ENCODE peak calls at places on chromosomes 7 and 10, in five cellular contexts. H is choroid plexus epithelial cell, O is kidney glomerular epithelial cell, V is cardiac muscle cell, K is cardiac fibroblast. N is an unnamed sample.

GRCh38 chr7:68537228-68538071 is 1060.8 kb upstream of the AUTS2 start:
- DNase-seq in K (no peak), V (no peak), O (no peak), H (no peak), N (no peak)

GRCh38 chr10:125025341-125025740 is 83.4 kb downstream of the ZRANB1 start:
- DNase-seq in H (peak; percentile 70), V (no peak), K (no peak), O (no peak), N (no peak)

GRCh38 chr7:14747701-14748100 is 154.8 kb downstream of the DGKB start:
- DNase-seq in K (peak; percentile 68), O (no peak), H (peak; percentile 41), V (peak; percentile 68), N (no peak)

GRCh38 chr7:50665403-50666123 is 100.4 kb upstream of the DDC start:
- DNase-seq in H (peak; percentile 48), K (peak; percentile 27), V (peak; percentile 25), O (no peak), N (no peak)

GRCh38 chr10:88992945-88993537 is 2.4 kb downstream of the FAS start:
- DNase-seq in O (peak; percentile 36), H (peak; percentile 54), K (peak; percentile 63), V (peak; percentile 44), N (peak; percentile 24)

GRCh38 chr7:84479059-84479458 is 284.5 kb upstream of the SEMA3A start:
- DNase-seq in O (no peak), K (no peak), V (no peak), H (no peak), N (no peak)

GRCh38 chr7:149306854-149307253 is 44.9 kb downstream of the ZNF783 start:
- DNase-seq in O (no peak), H (no peak), K (no peak), V (no peak), N (no peak)

GRCh38 chr7:37690206-37690605 is 6.6 kb downstream of the GPR141 start:
- DNase-seq in H (no peak), V (no peak), O (no peak), K (no peak), N (no peak)

GRCh38 chr10:59240581-59241183 is 64.2 kb downstream of the PHYHIPL start:
- DNase-seq in H (peak; percentile 70), O (peak; percentile 56), V (peak; percentile 67), K (peak; percentile 70), N (peak; percentile 44)

GRCh38 chr10:29861811-29862505 is 197.4 kb downstream of the JCAD start:
- DNase-seq in V (no peak), O (peak; percentile 63), H (no peak), K (no peak), N (peak; percentile 72)

GRCh38 chr10:95543459-95543858 is 17.7 kb downstream of the SORBS1 start:
- DNase-seq in V (no peak), O (no peak), K (no peak), H (no peak), N (no peak)

GRCh38 chr10:123502983-123503382 is 163.2 kb upstream of the GPR26 start:
- DNase-seq in O (no peak), K (no peak), H (no peak), V (no peak), N (no peak)

GRCh38 chr7:132770055-132770454 is 193.8 kb upstream of the PLXNA4 start:
- DNase-seq in K (no peak), O (no peak), V (no peak), H (no peak), N (no peak)

GRCh38 chr10:77421576-77421975 is 216.0 kb downstream of the KCNMA1 start:
- DNase-seq in V (no peak), O (no peak), K (no peak), H (no peak), N (no peak)

GRCh38 chr7:134766779-134767566 is 12.5 kb upstream of the CALD1 start:
- DNase-seq in K (peak; percentile 53), V (peak; percentile 60), H (peak; percentile 86), O (peak; percentile 51), N (peak; percentile 25)

GRCh38 chr7:101121996-101122932 is 4.6 kb upstream of the SERPINE1 start:
- DNase-seq in V (peak; percentile 99), K (peak; percentile 99), H (peak; percentile 94), O (peak; percentile 96), N (peak; percentile 91)

GRCh38 chr7:100847360-100847759 is 5.2 kb upstream of the SLC12A9 start:
- DNase-seq in H (no peak), K (no peak), V (no peak), O (no peak), N (no peak)

GRCh38 chr10:75210193-75211006 is at the start of gene VDAC2:
- DNase-seq in V (peak; percentile 93), O (peak; percentile 81), K (peak; percentile 93), H (peak; percentile 86), N (peak; percentile 99)

GRCh38 chr7:36473454-36474282 is 84.0 kb downstream of the ANLN start:
- DNase-seq in V (peak; percentile 48), H (peak; percentile 35), K (peak; percentile 24), O (no peak), N (peak; percentile 26)

GRCh38 chr7:69349291-69349690 is 249.0 kb upstream of the AUTS2 start:
- DNase-seq in H (no peak), V (no peak), O (no peak), K (no peak), N (no peak)

GRCh38 chr7:144709066-144709465 is 126.8 kb downstream of the TPK1 start:
- DNase-seq in K (no peak), H (no peak), O (no peak), V (no peak), N (no peak)

GRCh38 chr10:88120599-88121333 is 257.3 kb downstream of the PTEN start:
- DNase-seq in K (peak; percentile 10), H (no peak), O (no peak), V (no peak), N (no peak)

GRCh38 chr7:32161708-32162107 is 91.5 kb upstream of the PDE1C start:
- DNase-seq in V (peak; percentile 90), O (peak; percentile 79), K (peak; percentile 83), H (peak; percentile 87), N (peak; percentile 73)

GRCh38 chr10:89861584-89862287 is 160.3 kb downstream of the KIF20B start:
- DNase-seq in K (peak; percentile 49), V (peak; percentile 67), O (peak; percentile 28), H (peak; percentile 52), N (peak; percentile 20)

GRCh38 chr10:131617113-131617877 is 283.5 kb upstream of the PPP2R2D start:
- DNase-seq in H (no peak), K (no peak), O (no peak), V (no peak), N (no peak)

GRCh38 chr10:76388321-76388720 is 956.9 kb downstream of the LRMDA start:
- DNase-seq in H (no peak), V (no peak), O (no peak), K (peak; percentile 5), N (peak; percentile 19)

GRCh38 chr7:88109612-88110011 is 110.2 kb downstream of the SRI start:
- DNase-seq in H (no peak), O (no peak), V (no peak), K (no peak), N (no peak)

GRCh38 chr10:13206546-13207443 is 27.4 kb downstream of the UCMA start:
- DNase-seq in V (peak; percentile 73), O (no peak), H (peak; percentile 81), K (peak; percentile 76), N (peak; percentile 60)

GRCh38 chr7:67371429-67372305 is 375.0 kb downstream of the TYW1 start:
- DNase-seq in V (peak; percentile 81), H (peak; percentile 83), O (peak; percentile 49), K (peak; percentile 76), N (peak; percentile 93)

GRCh38 chr7:98988641-98989040 is 110.3 kb downstream of the TRRAP start:
- DNase-seq in K (no peak), O (no peak), V (no peak), H (no peak), N (no peak)

GRCh38 chr7:153027904-153028303 is 268.4 kb downstream of the ACTR3B start:
- DNase-seq in V (no peak), H (no peak), O (no peak), K (no peak), N (no peak)

GRCh38 chr10:117980755-117981525 is 65.8 kb downstream of the RAB11FIP2 start:
- DNase-seq in H (no peak), K (no peak), V (no peak), O (no peak), N (no peak)